ENCODE peak calls at places on chromosomes 1 and 21, in six cellular contexts. H is heart left ventricle, E is GM13976, B is mesothelial cell of epicardium, Z is AG10803, T is cardiac muscle cell. R is an unnamed sample.

GRCh38 chr1:234996245-234996757 is 132.3 kb downstream of the TOMM20 start:
- DNase-seq in E (no peak), T (no peak), Z (peak), B (no peak), H (no peak), R (no peak)

GRCh38 chr1:93304716-93305138 is 41.0 kb upstream of the DR1 start:
- DNase-seq in H (no peak), E (peak), T (peak), Z (peak), B (no peak), R (no peak)

GRCh38 chr1:203326830-203327683 is 21.7 kb downstream of the BTG2 start:
- DNase-seq in T (peak), B (peak), E (peak), H (peak), Z (peak), R (peak)

GRCh38 chr21:43929217-43929971 is 64.4 kb downstream of the AGPAT3 start:
- DNase-seq in Z (no peak), B (no peak), T (no peak), H (peak), E (no peak), R (no peak)

GRCh38 chr1:203202431-203203245 is 16.1 kb upstream of the CHI3L1 start:
- DNase-seq in T (peak), H (peak), B (no peak), E (no peak), Z (peak), R (no peak)

GRCh38 chr1:196255762-196256161 is 352.5 kb downstream of the KCNT2 start:
- DNase-seq in Z (no peak), E (no peak), B (no peak), T (no peak), H (no peak), R (no peak)

GRCh38 chr1:66371233-66372005 is 162.5 kb upstream of the SGIP1 start:
- DNase-seq in B (no peak), Z (peak), T (peak), E (no peak), H (peak), R (no peak)

GRCh38 chr1:62038594-62039284 is 155.9 kb upstream of the L1TD1 start:
- DNase-seq in H (no peak), E (no peak), Z (no peak), B (no peak), T (no peak), R (no peak)

GRCh38 chr1:162676087-162676486 is 43.8 kb downstream of the DDR2 start:
- DNase-seq in T (peak), H (no peak), B (no peak), E (no peak), Z (peak), R (no peak)

GRCh38 chr1:27144920-27145661 is 9.8 kb downstream of the SLC9A1 start:
- DNase-seq in B (no peak), H (peak), E (no peak), T (peak), Z (peak), R (no peak)

GRCh38 chr21:17279663-17280062 is 233.2 kb upstream of the CXADR start:
- DNase-seq in T (no peak), E (no peak), H (no peak), B (no peak), Z (no peak), R (no peak)

GRCh38 chr1:246513041-246513440 is 6.0 kb upstream of the SMYD3 start:
- DNase-seq in Z (no peak), B (no peak), E (no peak), T (no peak), H (no peak), R (no peak)

GRCh38 chr1:171142451-171143121 is 42.5 kb upstream of the FMO2 start:
- DNase-seq in Z (peak), T (peak), H (peak), E (no peak), B (no peak), R (peak)

GRCh38 chr1:63643926-63644325 is 50.7 kb downstream of the PGM1 start:
- DNase-seq in Z (no peak), B (no peak), H (peak), E (no peak), T (no peak), R (no peak)

GRCh38 chr1:54372978-54373377 is 33.2 kb downstream of the SSBP3 start:
- DNase-seq in E (peak), B (no peak), T (no peak), H (no peak), Z (no peak), R (no peak)

GRCh38 chr1:188462837-188463236 is 1634.1 kb downstream of the PLA2G4A start:
- DNase-seq in Z (no peak), H (no peak), T (no peak), E (no peak), B (no peak), R (no peak)

GRCh38 chr1:206772228-206773002 is at the start of gene IL10:
- DNase-seq in H (peak), B (no peak), Z (no peak), T (no peak), E (no peak), R (no peak)

GRCh38 chr1:182299728-182300581 is 91.6 kb downstream of the GLUL start:
- DNase-seq in E (no peak), B (no peak), H (peak), T (peak), Z (peak), R (no peak)

GRCh38 chr1:63690966-63691365 is 82.9 kb upstream of the ROR1 start:
- DNase-seq in T (no peak), Z (no peak), E (no peak), H (no peak), B (no peak), R (no peak)

GRCh38 chr1:76066390-76066789 is 8.2 kb upstream of the ST6GALNAC3 start:
- DNase-seq in T (peak), H (no peak), B (no peak), E (no peak), Z (peak), R (no peak)

GRCh38 chr1:224199679-224200078 is 16.6 kb downstream of the DEGS1 start:
- DNase-seq in T (no peak), Z (no peak), H (no peak), E (peak), B (no peak), R (no peak)

GRCh38 chr1:32336963-32337675 is 1.1 kb upstream of the MARCKSL1 start:
- DNase-seq in E (peak), B (no peak), Z (peak), H (peak), T (peak), R (no peak)

GRCh38 chr1:27406354-27406665 is 13.9 kb downstream of the GPR3 start:
- DNase-seq in B (no peak), Z (no peak), T (no peak), H (no peak), E (no peak), R (no peak)

DNA sequence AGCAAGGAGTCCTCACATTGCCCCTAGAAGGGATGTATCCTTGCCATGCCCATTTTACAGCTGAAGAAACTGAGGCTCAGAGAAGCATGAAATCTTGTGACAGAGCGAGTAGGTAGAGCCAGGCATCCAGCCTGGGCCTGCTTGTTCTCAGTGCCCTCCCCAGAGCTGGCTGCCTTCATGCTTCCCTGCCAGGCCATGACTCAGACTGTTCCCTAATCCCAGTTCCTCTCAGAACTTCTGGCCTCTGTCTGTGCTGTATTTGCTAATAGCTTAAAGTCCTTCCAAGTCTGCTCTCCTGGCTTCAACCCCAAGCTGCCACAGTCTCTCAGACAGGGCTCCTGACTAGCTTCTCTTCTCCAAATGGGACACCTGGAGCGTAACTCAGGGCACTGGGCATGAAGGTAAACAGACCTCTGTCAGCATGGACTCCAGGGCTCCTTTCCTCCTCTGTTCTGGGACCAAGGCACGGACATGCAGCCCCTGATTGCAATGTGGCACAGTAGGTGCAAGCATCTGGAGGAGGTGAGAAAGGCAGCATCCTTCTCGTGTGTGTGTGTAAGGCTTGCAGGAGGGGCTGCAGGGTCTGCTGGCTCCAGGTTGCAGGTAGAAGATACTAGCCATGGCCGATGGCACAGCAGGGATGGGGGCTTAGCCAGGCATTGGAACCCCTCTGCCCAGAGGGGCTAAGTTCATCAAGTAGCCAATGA is 122.7 kb downstream of the HMGB4 start:
- DNase-seq in B (no peak), Z (peak), T (peak), H (peak), E (no peak), R (no peak)
- TF ChIP-seq CTCF in B (no peak), Z (no peak), T (no peak), H (no peak), E (no peak), R (no peak)

DNA sequence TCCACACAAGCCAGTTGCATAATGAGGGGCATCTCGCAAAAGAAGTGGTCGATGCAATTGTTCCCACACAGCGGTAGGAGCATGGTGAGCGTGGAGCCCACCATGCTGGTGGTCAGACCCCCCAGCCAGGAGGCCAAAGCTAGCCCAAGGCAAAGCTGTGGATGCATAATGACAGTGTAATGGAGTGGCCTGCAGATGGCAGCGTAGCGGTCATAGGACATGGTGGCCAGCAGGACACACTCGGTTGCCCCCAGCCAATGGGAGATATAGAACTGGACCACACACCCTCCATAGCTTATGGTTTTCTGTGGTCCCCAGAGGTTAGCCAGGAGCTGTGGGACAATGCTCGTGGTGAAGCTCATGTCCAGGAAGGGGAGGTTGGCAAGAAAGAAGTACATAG is 4.3 kb downstream of the OR2C3 start:
- DNase-seq in Z (no peak), E (no peak), B (no peak), H (no peak), T (no peak), R (no peak)
- TF ChIP-seq CTCF in Z (no peak), E (no peak), B (no peak), H (no peak), T (no peak), R (no peak)

GRCh38 chr1:237492359-237492758 is 398.4 kb downstream of the ZP4 start:
- DNase-seq in H (no peak), T (no peak), B (no peak), E (no peak), Z (no peak), R (no peak)
- TF ChIP-seq CTCF in H (no peak), T (no peak), B (no peak), E (no peak), Z (no peak), R (no peak)

DNA sequence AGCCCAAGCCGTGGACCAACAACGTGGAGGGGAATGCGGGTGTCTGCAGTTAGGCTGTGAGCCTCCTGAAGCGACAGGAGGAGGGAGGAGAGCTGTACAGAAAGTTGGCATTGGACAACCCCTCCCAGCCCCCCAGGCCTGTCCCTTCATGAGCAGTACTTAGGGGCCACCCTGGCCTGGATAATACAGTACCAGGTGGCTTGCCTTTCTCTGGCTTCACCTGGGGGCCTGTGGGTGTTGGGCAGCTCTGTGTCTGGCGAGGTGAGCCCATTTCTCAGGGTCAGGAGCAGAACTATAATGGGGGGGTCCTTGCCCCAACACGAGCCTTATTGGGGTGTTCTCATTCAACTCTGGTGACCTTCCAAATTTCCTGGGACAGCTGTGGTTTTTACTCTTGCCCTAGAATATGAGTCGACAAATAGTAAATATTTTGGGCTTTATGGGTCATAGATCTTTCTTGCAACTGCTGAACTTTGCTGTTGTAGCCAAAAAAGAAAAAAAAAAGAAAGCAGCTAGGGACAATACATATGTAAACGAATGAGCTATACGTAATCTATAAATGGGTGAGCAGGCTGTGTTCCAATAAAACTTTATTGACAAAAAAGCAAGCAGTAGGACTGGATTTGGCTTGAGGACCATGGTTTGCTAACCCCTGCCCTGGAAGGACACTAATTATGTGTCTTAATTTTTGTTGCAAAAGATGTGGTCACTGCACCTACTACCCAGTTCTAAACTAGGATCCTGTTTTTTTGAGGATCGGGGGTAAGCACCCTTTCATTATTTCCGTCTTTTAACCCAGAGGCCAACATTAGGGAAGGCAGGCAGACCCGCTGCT is 11.4 kb downstream of the COQ8A start:
- DNase-seq in H (no peak), Z (no peak), T (no peak), B (no peak), E (no peak), R (no peak)
- TF ChIP-seq CTCF in H (no peak), Z (no peak), T (no peak), B (no peak), E (no peak), R (no peak)

GRCh38 chr1:221887758-221888157 is 145.9 kb upstream of the DUSP10 start:
- DNase-seq in E (no peak), H (no peak), B (no peak), Z (no peak), T (no peak), R (no peak)

GRCh38 chr1:221888801-221889200 is 146.9 kb upstream of the DUSP10 start:
- DNase-seq in B (no peak), E (no peak), Z (peak), H (no peak), T (no peak), R (no peak)

GRCh38 chr1:221888218-221888617 is 146.3 kb upstream of the DUSP10 start:
- DNase-seq in H (no peak), Z (no peak), B (no peak), T (no peak), E (no peak), R (no peak)

GRCh38 chr1:221886311-221887090 is 144.6 kb upstream of the DUSP10 start:
- DNase-seq in T (no peak), E (no peak), Z (peak), H (no peak), B (no peak), R (no peak)

GRCh38 chr1:221887091-221887746 is 145.3 kb upstream of the DUSP10 start:
- DNase-seq in T (peak), E (no peak), B (no peak), Z (peak), H (peak), R (no peak)
- TF ChIP-seq CTCF in T (no peak), E (no peak), B (no peak), Z (peak), H (no peak), R (no peak)

GRCh38 chr1:19405195-19405760 is 80.1 kb downstream of the CAPZB start:
- DNase-seq in E (no peak), H (no peak), B (no peak), Z (no peak), T (no peak), R (no peak)
- TF ChIP-seq CTCF in E (no peak), H (no peak), B (no peak), Z (peak), T (peak), R (peak)

GRCh38 chr1:23793018-23793781 is 2.3 kb downstream of the LYPLA2 start:
- DNase-seq in B (no peak), E (no peak), Z (peak), H (peak), T (peak), R (no peak)

GRCh38 chr1:23791434-23792047 is 596 bp downstream of the LYPLA2 start:
- DNase-seq in H (peak), B (peak), Z (no peak), T (peak), E (peak), R (no peak)

GRCh38 chr1:23792151-23792945 is 1.4 kb downstream of the LYPLA2 start:
- DNase-seq in B (no peak), T (no peak), H (no peak), E (no peak), Z (no peak), R (no peak)

GRCh38 chr1:23788695-23789094 is 2.2 kb upstream of the LYPLA2 start:
- DNase-seq in E (no peak), T (no peak), H (no peak), B (no peak), Z (no peak), R (no peak)

GRCh38 chr1:23790696-23791433 is at the start of gene LYPLA2:
- DNase-seq in B (peak), E (peak), T (peak), Z (peak), H (peak), R (peak)
- TF ChIP-seq CTCF in B (no peak), E (no peak), T (no peak), Z (no peak), H (no peak), R (no peak)

R was measured in D721Med.